ENCODE peak calls at places on chromosomes 12 and 14, in seven cellular contexts. K is DND-41, E is fibroblast of lung, A is cardiac muscle cell, X is RWPE2, Y is Panc1, Z is psoas muscle. V is an unnamed sample. For H3K4me1, the result is how much of the 10 kb centered on the place peaks cover.

GRCh38 chr14:64760916-64761315 is 56.7 kb downstream of the PLEKHG3 start:
- DNase-seq in K (no peak), E (no peak), A (no peak), X (peak), Y (no peak), Z (peak), V (peak)

GRCh38 chr14:60632777-60633176 is 16.5 kb downstream of the SIX1 start:
- DNase-seq in K (peak), E (no peak), A (no peak), X (no peak), Y (no peak), Z (no peak), V (no peak)

GRCh38 chr12:96979532-96979931 is 72.5 kb downstream of the NEDD1 start:
- DNase-seq in K (no peak), E (no peak), A (no peak), X (no peak), Y (no peak), Z (no peak), V (no peak)

GRCh38 chr12:62205348-62205747 is 54.9 kb upstream of the USP15 start:
- DNase-seq in K (no peak), E (no peak), A (no peak), X (no peak), Y (no peak), Z (no peak), V (no peak)

GRCh38 chr12:105382771-105383632 is 52.5 kb downstream of the C12orf75 start:
- DNase-seq in K (peak), E (peak), A (peak), X (no peak), Y (peak), Z (no peak), V (peak)

GRCh38 chr12:91349451-91349850 is 166.8 kb upstream of the DCN start:
- DNase-seq in K (no peak), E (no peak), A (peak), X (no peak), Y (no peak), Z (no peak), V (no peak)

GRCh38 chr12:28870839-28871440 is 278.1 kb upstream of the FAR2 start:
- DNase-seq in K (no peak), E (peak), A (no peak), X (no peak), Y (no peak), Z (no peak), V (no peak)

GRCh38 chr14:58663494-58664111 is 25.8 kb downstream of the DACT1 start:
- DNase-seq in K (no peak), E (peak), A (peak), X (no peak), Y (no peak), Z (no peak), V (no peak)

GRCh38 chr12:131378176-131378842 is 332.6 kb upstream of the SFSWAP start:
- DNase-seq in K (no peak), E (no peak), A (no peak), X (no peak), Y (no peak), Z (no peak), V (no peak)

GRCh38 chr12:7497661-7498060 is 5.9 kb downstream of the CD163 start:
- DNase-seq in K (no peak), E (no peak), A (no peak), X (no peak), Y (no peak), Z (no peak), V (no peak)

GRCh38 chr14:80638620-80639215 is 302.8 kb downstream of the CEP128 start:
- DNase-seq in K (no peak), E (peak), A (peak), X (no peak), Y (no peak), Z (no peak), V (no peak)

GRCh38 chr12:597926-598568 is 65.2 kb downstream of the NINJ2 start:
- DNase-seq in K (no peak), E (no peak), A (no peak), X (peak), Y (no peak), Z (no peak), V (no peak)

GRCh38 chr12:92551853-92552397 is 150.9 kb upstream of the PLEKHG7 start:
- DNase-seq in K (no peak), E (no peak), A (no peak), X (no peak), Y (no peak), Z (no peak), V (no peak)

GRCh38 chr12:25436206-25436912 is 116.7 kb downstream of the LMNTD1 start:
- DNase-seq in K (peak), E (peak), A (peak), X (no peak), Y (peak), Z (no peak), V (no peak)

GRCh38 chr14:59582161-59582560 is 5.5 kb upstream of the CCDC175 start:
- DNase-seq in K (no peak), E (no peak), A (no peak), X (no peak), Y (no peak), Z (no peak), V (no peak)

GRCh38 chr14:56357478-56357877 is 222.1 kb upstream of the TMEM260 start:
- DNase-seq in K (no peak), E (no peak), A (no peak), X (no peak), Y (no peak), Z (no peak), V (no peak)

GRCh38 chr12:40945772-40946171 is 242.3 kb upstream of the PDZRN4 start:
- DNase-seq in K (no peak), E (no peak), A (no peak), X (no peak), Y (no peak), Z (no peak), V (no peak)

GRCh38 chr14:35999264-35999663 is 173.1 kb downstream of the BRMS1L start:
- DNase-seq in K (no peak), E (no peak), A (no peak), X (no peak), Y (no peak), Z (no peak), V (no peak)

GRCh38 chr12:45670339-45671065 is 59.0 kb upstream of the ARID2 start:
- DNase-seq in K (peak), E (no peak), A (peak), X (no peak), Y (no peak), Z (no peak), V (no peak)

GRCh38 chr12:5236022-5236421 is 192.3 kb downstream of the KCNA5 start:
- DNase-seq in K (no peak), E (no peak), A (no peak), X (no peak), Y (no peak), Z (no peak), V (no peak)

GRCh38 chr12:38850463-38850862 is 54.9 kb downstream of the CPNE8 start:
- DNase-seq in K (no peak), E (no peak), A (peak), X (no peak), Y (no peak), Z (no peak), V (no peak)

GRCh38 chr12:49869816-49870500 is 27.1 kb upstream of the BCDIN3D start:
- DNase-seq in K (no peak), E (no peak), A (no peak), X (no peak), Y (no peak), Z (no peak), V (peak)

GRCh38 chr14:104977681-104978647 is at the start of gene AHNAK2:
- DNase-seq in K (no peak), E (peak), A (peak), X (peak), Y (no peak), Z (peak), V (peak)

GRCh38 chr12:10718279-10718821 is 4.8 kb downstream of the YBX3 start:
- DNase-seq in K (no peak), E (peak), A (peak), X (no peak), Y (no peak), Z (no peak), V (no peak)

GRCh38 chr14:65501328-65501727 is 88.8 kb downstream of the FUT8 start:
- DNase-seq in K (no peak), E (no peak), A (peak), X (no peak), Y (no peak), Z (no peak), V (no peak)

GRCh38 chr12:59381106-59381505 is 214.7 kb upstream of the SLC16A7 start:
- DNase-seq in K (no peak), E (no peak), A (no peak), X (no peak), Y (no peak), Z (no peak), V (no peak)

GRCh38 chr12:59388176-59388575 is 207.7 kb upstream of the SLC16A7 start:
- DNase-seq in K (no peak), E (no peak), A (no peak), X (no peak), Y (no peak), Z (no peak), V (no peak)

GRCh38 chr12:59383426-59383822 is 212.4 kb upstream of the SLC16A7 start:
- DNase-seq in K (no peak), E (peak), A (peak), X (no peak), Y (no peak), Z (no peak), V (no peak)

GRCh38 chr12:59388694-59389093 is 207.1 kb upstream of the SLC16A7 start:
- DNase-seq in K (no peak), E (no peak), A (no peak), X (no peak), Y (no peak), Z (no peak), V (no peak)

GRCh38 chr12:59382678-59383425 is 213.0 kb upstream of the SLC16A7 start:
- DNase-seq in K (no peak), E (peak), A (no peak), X (no peak), Y (no peak), Z (no peak), V (no peak)
- H3K27ac ChIP-seq in K (no peak), E (no peak), A (no peak), X (peak), Y (no peak), Z (no peak), V (no peak)

GRCh38 chr12:132489602-132490239 is at the start of gene FBRSL1:
- DNase-seq in K (peak), E (peak), A (peak), X (no peak), Y (no peak), Z (peak), V (peak)
- TF ChIP-seq CTCF in K (peak), E (no peak), A (no peak), X (no peak), Y (no peak), Z (no peak), V (no peak)

GRCh38 chr14:91375748-91376452 is 41.7 kb downstream of the CCDC88C start:
- DNase-seq in K (no peak), E (no peak), A (no peak), X (no peak), Y (no peak), Z (no peak), V (no peak)
- H3K4me1 ChIP-seq in K (half or more), E (under half), A (under half), X (under half), Y (under half), Z (under half), V (under half)

DNA sequence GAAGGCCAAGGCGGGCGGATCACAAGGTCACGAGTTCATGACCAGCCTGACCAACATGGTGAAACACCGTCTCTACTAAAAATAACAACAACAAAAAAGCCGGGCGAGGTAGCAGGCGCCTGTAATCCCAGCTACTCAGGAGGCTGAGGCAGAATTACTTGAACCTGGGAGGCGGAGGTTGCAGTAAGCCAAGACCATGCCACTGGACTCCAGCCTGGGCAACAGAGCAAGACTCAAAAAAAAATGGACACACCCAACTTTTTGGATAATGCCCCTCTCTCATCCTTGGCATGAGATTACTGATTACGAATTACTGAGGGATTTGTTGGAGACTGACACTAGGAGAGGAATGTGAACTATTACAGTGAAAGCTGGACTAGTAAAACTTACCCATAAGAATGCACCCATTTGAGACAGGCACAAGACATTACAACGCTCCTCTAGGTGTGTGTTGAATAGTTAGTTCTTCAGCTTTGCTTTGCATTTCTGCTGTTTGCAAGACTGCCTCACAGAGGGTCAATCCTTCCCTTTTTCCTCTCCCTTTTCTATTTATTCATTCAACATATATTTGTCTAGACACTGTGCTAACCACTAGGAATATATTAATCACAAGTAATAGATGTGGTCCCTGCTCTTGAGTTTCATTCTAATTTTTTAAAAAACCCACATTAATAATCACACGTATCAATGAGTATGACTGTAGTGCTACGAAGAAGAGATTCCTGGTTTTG is 46.0 kb upstream of the OR5AU1 start:
- DNase-seq in K (no peak), E (no peak), A (no peak), X (no peak), Y (no peak), Z (no peak), V (no peak)
- H3K27ac ChIP-seq in K (no peak), E (no peak), A (peak), X (no peak), Y (no peak), Z (no peak), V (no peak)

GRCh38 chr12:106736051-106736957 is 38.2 kb upstream of the RIC8B start:
- DNase-seq in K (no peak), E (no peak), A (no peak), X (no peak), Y (no peak), Z (no peak), V (no peak)
- TF ChIP-seq CTCF in K (no peak), E (no peak), A (no peak), X (no peak), Y (peak), Z (peak), V (no peak)